ENCODE peak calls at places on chromosomes 6 and 20, in nine cellular contexts. F is heart left ventricle, P is astrocyte of the cerebellum, N is choroid plexus epithelial cell, C is epithelial cell of esophagus, Q is K562, E is sigmoid colon, M is stomach, Z is A549. X is an unnamed sample.

GRCh38 chr20:50251992-50252491 is 61.4 kb downstream of the CEBPB start:
- DNase-seq in F (no peak), P (no peak), N (no peak), C (no peak), Q (no peak), E (no peak), M (no peak), Z (no peak), X (peak)

GRCh38 chr20:24779886-24780285 is 169.2 kb upstream of the CST7 start:
- DNase-seq in F (no peak), P (no peak), N (no peak), C (no peak), Q (no peak), E (peak), M (no peak), Z (no peak), X (no peak)

GRCh38 chr20:34042286-34042685 is 48.6 kb downstream of the RALY start:
- DNase-seq in F (peak), P (no peak), N (no peak), C (no peak), Q (no peak), E (no peak), M (no peak), Z (no peak), X (no peak)

GRCh38 chr6:34986845-34987246 is 97.8 kb downstream of the ANKS1A start:
- DNase-seq in F (peak), P (peak), N (peak), C (peak), Q (peak), E (peak), M (peak), Z (peak), X (peak)

GRCh38 chr6:122671246-122671645 is 61.0 kb downstream of the PKIB start:
- DNase-seq in F (no peak), P (no peak), N (no peak), C (no peak), Q (no peak), E (no peak), M (no peak), Z (no peak), X (no peak)

GRCh38 chr6:91664327-91664959 is 1077.6 kb upstream of the MAP3K7 start:
- DNase-seq in F (no peak), P (no peak), N (no peak), C (no peak), Q (no peak), E (no peak), M (no peak), Z (peak), X (no peak)

GRCh38 chr20:61977387-61977786 is 88.3 kb downstream of the TAF4 start:
- DNase-seq in F (no peak), P (no peak), N (no peak), C (no peak), Q (no peak), E (peak), M (no peak), Z (no peak), X (no peak)

GRCh38 chr6:44225579-44226325 is 2.4 kb downstream of the SLC29A1 start:
- DNase-seq in F (no peak), P (no peak), N (no peak), C (no peak), Q (peak), E (no peak), M (no peak), Z (no peak), X (no peak)

GRCh38 chr20:63396300-63396699 is 35.2 kb upstream of the CHRNA4 start:
- DNase-seq in F (no peak), P (no peak), N (no peak), C (no peak), Q (no peak), E (no peak), M (no peak), Z (no peak), X (no peak)

GRCh38 chr6:164200071-164200470 is 785.6 kb downstream of the QKI start:
- DNase-seq in F (no peak), P (peak), N (peak), C (no peak), Q (no peak), E (no peak), M (no peak), Z (no peak), X (no peak)

GRCh38 chr6:169427856-169428255 is 174.2 kb upstream of the THBS2 start:
- DNase-seq in F (peak), P (no peak), N (peak), C (peak), Q (no peak), E (peak), M (no peak), Z (no peak), X (peak)

GRCh38 chr6:125264476-125264875 is 37.3 kb downstream of the HDDC2 start:
- DNase-seq in F (no peak), P (no peak), N (no peak), C (no peak), Q (no peak), E (no peak), M (no peak), Z (no peak), X (no peak)

GRCh38 chr6:122476131-122476530 is 4.5 kb upstream of the SERINC1 start:
- DNase-seq in F (no peak), P (no peak), N (peak), C (peak), Q (no peak), E (no peak), M (no peak), Z (peak), X (peak)

GRCh38 chr6:14088600-14089168 is 28.9 kb upstream of the CD83 start:
- DNase-seq in F (no peak), P (no peak), N (no peak), C (peak), Q (no peak), E (no peak), M (no peak), Z (peak), X (no peak)

GRCh38 chr20:47454298-47455132 is 47.2 kb upstream of the NCOA3 start:
- DNase-seq in F (no peak), P (no peak), N (peak), C (no peak), Q (no peak), E (no peak), M (no peak), Z (no peak), X (no peak)

GRCh38 chr6:156948807-156949206 is 171.6 kb downstream of the ARID1B start:
- DNase-seq in F (no peak), P (peak), N (peak), C (peak), Q (no peak), E (no peak), M (no peak), Z (peak), X (peak)

GRCh38 chr6:18101271-18101670 is 21.2 kb downstream of the NHLRC1 start:
- DNase-seq in F (no peak), P (no peak), N (peak), C (peak), Q (no peak), E (no peak), M (no peak), Z (no peak), X (peak)

GRCh38 chr20:47989957-47990356 is 204.7 kb upstream of the SULF2 start:
- DNase-seq in F (no peak), P (no peak), N (no peak), C (peak), Q (no peak), E (no peak), M (no peak), Z (no peak), X (no peak)

GRCh38 chr6:105194106-105194505 is 14.3 kb upstream of the POPDC3 start:
- DNase-seq in F (no peak), P (no peak), N (no peak), C (no peak), Q (no peak), E (no peak), M (no peak), Z (no peak), X (peak)

GRCh38 chr20:59402697-59403096 is 102.3 kb downstream of the EDN3 start:
- DNase-seq in F (no peak), P (no peak), N (peak), C (peak), Q (no peak), E (no peak), M (no peak), Z (peak), X (no peak)

GRCh38 chr6:1552296-1552761 is 57.4 kb upstream of the FOXC1 start:
- DNase-seq in F (no peak), P (no peak), N (peak), C (peak), Q (peak), E (no peak), M (no peak), Z (peak), X (peak)

GRCh38 chr6:43081043-43081442 is 4.9 kb downstream of the PTK7 start:
- DNase-seq in F (no peak), P (no peak), N (no peak), C (no peak), Q (peak), E (no peak), M (no peak), Z (no peak), X (no peak)

GRCh38 chr20:58870293-58871014 is 17.9 kb downstream of the GNAS start:
- DNase-seq in F (peak), P (peak), N (peak), C (peak), Q (peak), E (peak), M (peak), Z (peak), X (no peak)

GRCh38 chr20:57400262-57400701 is 9.1 kb downstream of the RBM38 start:
- DNase-seq in F (no peak), P (no peak), N (no peak), C (no peak), Q (no peak), E (peak), M (no peak), Z (no peak), X (no peak)

GRCh38 chr20:57397693-57398108 is 6.5 kb downstream of the RBM38 start:
- DNase-seq in F (no peak), P (no peak), N (no peak), C (no peak), Q (no peak), E (peak), M (peak), Z (no peak), X (no peak)

GRCh38 chr20:57398231-57398821 is 7.1 kb downstream of the RBM38 start:
- DNase-seq in F (peak), P (no peak), N (peak), C (no peak), Q (no peak), E (peak), M (peak), Z (no peak), X (no peak)

GRCh38 chr20:57399587-57400261 is 8.5 kb downstream of the RBM38 start:
- DNase-seq in F (peak), P (no peak), N (peak), C (no peak), Q (no peak), E (peak), M (peak), Z (no peak), X (no peak)

DNA sequence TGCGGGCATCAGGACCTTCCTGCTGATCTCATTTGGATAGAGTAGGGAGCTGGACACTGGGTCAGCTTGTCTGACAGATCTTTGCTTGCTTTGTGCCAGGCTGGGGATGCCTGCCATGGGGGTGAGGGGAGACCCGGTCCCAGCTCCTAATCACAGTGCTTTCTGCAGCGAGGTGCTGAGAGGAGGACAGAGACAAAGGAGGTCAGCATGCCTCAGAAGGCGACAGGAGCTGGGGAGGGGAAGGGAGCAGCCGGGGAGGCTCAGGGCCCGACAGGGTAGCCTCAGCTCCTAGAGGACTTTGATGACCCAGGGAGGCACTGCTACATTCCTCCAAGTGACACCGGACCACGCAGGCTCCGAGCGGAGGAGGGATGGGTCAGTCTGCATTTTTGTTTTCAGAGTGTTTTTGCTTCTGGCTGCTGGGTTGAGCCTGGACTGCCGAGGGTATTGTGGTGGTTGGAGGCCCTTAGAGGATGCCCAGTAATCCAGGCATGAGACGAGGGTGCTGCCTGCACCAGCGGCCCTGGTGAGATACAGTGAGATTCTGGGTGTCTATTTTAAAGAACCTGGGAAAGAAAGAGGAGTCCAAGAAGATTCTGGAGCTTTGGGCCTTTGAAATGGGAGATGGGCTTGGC is 7.8 kb downstream of the RBM38 start:
- DNase-seq in F (no peak), P (no peak), N (no peak), C (no peak), Q (no peak), E (peak), M (no peak), Z (no peak), X (no peak)
- H3K4me3 ChIP-seq in F (no peak), P (no peak), N (no peak), C (no peak), Q (no peak), E (peak), M (peak), Z (no peak), X (no peak)

GRCh38 chr6:79152269-79152737 is 74.2 kb upstream of the PHIP start:
- DNase-seq in F (no peak), P (no peak), N (peak), C (peak), Q (no peak), E (no peak), M (no peak), Z (peak), X (no peak)
- TF ChIP-seq CTCF in F (no peak), P (no peak), N (no peak), C (no peak), Q (no peak), E (no peak), M (no peak), Z (no peak), X (no peak)

GRCh38 chr6:27812805-27813626 is 99.2 kb downstream of the OR2B2 start:
- DNase-seq in F (no peak), P (no peak), N (no peak), C (no peak), Q (no peak), E (no peak), M (no peak), Z (no peak), X (no peak)
- H3K4me3 ChIP-seq in F (no peak), P (no peak), N (no peak), C (no peak), Q (peak), E (no peak), M (no peak), Z (no peak), X (no peak)

GRCh38 chr6:20400476-20401402 is 940 bp upstream of the E2F3 start:
- DNase-seq in F (peak), P (no peak), N (peak), C (peak), Q (peak), E (peak), M (no peak), Z (peak), X (peak)
- TF ChIP-seq CTCF in F (peak), P (peak), N (peak), C (no peak), Q (peak), E (no peak), M (no peak), Z (peak), X (peak)

DNA sequence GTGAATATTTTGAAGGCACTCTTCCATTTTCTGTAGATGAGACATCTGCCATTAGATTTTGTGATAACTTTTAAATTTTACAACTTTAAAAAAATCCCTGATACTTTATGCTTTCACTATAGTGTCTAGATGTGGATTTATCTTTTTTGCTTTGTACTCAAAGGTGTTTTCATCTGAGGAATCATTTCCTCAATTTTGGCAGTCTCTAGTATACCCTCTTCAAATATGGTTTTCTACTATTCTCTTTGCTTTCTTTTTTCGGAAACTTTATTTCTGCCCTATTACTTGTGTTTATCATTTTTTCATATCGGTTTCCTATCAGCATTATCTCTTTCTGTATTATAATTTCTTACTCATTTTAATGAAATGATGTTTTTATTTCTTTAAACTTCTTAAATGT is 62.2 kb downstream of the SLX4IP start:
- DNase-seq in F (no peak), P (no peak), N (no peak), C (no peak), Q (no peak), E (no peak), M (no peak), Z (no peak), X (no peak)
- H3K4me3 ChIP-seq in F (no peak), P (no peak), N (no peak), C (no peak), Q (no peak), E (no peak), M (no peak), Z (no peak), X (no peak)